ENCODE peak calls at places on chromosomes 7 and 10, in five cellular contexts. P is fibroblast of mammary gland, B is heart left ventricle, S is ovary, A is retinal pigment epithelial cell. X is an unnamed sample.

GRCh38 chr7:82029236-82029635 is 259.4 kb upstream of the HGF start:
- DNase-seq in S (no peak), P (peak), B (no peak), A (no peak), X (no peak)

GRCh38 chr7:126662826-126663225 is 589.9 kb downstream of the GRM8 start:
- DNase-seq in A (no peak), P (no peak), S (no peak), B (no peak), X (no peak)

GRCh38 chr10:111435871-111436270 is 359.0 kb downstream of the ADRA2A start:
- DNase-seq in S (no peak), A (no peak), P (no peak), B (no peak), X (no peak)

GRCh38 chr7:150875791-150876190 is 23.5 kb downstream of the AOC1 start:
- DNase-seq in S (no peak), A (no peak), B (no peak), P (peak), X (peak)

GRCh38 chr7:44733708-44734481 is 14.8 kb upstream of the ZMIZ2 start:
- DNase-seq in A (no peak), P (peak), S (no peak), B (no peak), X (peak)

GRCh38 chr10:80447618-80448190 is 6.4 kb upstream of the TSPAN14 start:
- DNase-seq in P (no peak), S (no peak), B (no peak), A (no peak), X (no peak)

GRCh38 chr10:115936926-115937755 is 335.9 kb downstream of the GFRA1 start:
- DNase-seq in A (no peak), B (no peak), P (peak), S (no peak), X (peak)

GRCh38 chr7:102978280-102978679 is 65.5 kb downstream of the LRRC17 start:
- DNase-seq in B (no peak), S (peak), P (peak), A (no peak), X (peak)

GRCh38 chr10:31999261-31999660 is 57.0 kb downstream of the KIF5B start:
- DNase-seq in S (no peak), A (no peak), B (no peak), P (no peak), X (no peak)

GRCh38 chr7:78993341-78993740 is 460.1 kb downstream of the MAGI2 start:
- DNase-seq in B (no peak), A (no peak), P (no peak), S (no peak), X (no peak)

GRCh38 chr7:3294432-3295100 is 6.5 kb upstream of the SDK1 start:
- DNase-seq in A (no peak), S (no peak), P (no peak), B (no peak), X (peak)

GRCh38 chr10:114996542-114996941 is 58.5 kb downstream of the TRUB1 start:
- DNase-seq in P (peak), S (no peak), B (no peak), A (no peak), X (no peak)

GRCh38 chr10:132506711-132507466 is 30.7 kb upstream of the INPP5A start:
- DNase-seq in B (no peak), S (peak), P (peak), A (no peak), X (no peak)

DNA sequence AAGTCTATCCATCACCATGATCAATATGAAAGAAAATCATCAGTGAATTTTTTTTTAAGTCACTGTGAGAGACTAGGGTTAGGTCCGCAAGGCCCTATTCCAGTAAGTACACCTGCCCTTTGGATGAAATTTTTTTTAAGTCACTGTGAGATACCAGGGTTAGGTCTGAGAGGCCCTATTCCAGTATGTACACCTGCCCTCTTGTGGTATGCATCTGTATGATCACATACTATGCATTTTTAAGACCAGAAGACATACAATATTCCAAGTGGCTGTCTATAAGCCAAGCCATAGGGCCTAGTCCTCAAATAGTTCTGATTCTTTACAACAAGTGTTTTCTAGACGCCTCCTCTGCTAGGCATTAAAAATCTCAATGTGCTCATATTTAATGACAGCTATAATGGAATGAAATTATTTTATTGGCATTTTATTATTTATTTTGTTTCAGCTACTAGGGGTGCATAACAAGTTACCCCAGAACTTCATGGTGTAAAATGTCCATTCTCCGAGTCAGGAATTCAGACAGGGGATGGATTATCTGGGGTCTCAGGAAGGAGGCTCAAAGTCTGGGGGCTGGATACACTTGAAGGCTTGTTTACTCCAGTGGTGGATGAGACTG is 53.1 kb downstream of the TEX36 start:
- DNase-seq in S (no peak), A (no peak), P (peak), B (no peak), X (peak)
- TF ChIP-seq CTCF in S (no peak), A (peak), P (peak), B (no peak), X (peak)

DNA sequence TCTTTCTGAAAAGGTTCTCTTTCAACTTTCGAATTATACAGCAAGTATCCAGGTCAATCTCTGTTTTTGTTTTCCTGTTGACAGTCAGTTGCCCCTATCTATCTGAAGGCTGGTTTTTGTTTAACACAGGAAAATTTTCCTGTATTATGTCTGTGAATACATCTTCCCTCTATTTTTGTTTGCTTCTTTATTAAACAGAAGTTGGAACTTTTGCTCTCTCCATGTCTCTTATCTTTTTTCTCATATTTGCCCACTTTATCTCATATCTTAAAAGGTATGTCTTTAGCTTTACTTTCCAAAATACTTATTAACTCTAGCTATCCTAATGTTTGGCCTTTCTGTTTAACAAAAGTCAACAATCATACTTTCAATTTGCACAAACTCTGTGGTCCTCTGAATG is 95.0 kb downstream of the BRAF start:
- DNase-seq in B (no peak), P (no peak), S (no peak), A (no peak), X (no peak)
- H3K4me3 ChIP-seq in B (no peak), P (no peak), S (no peak), A (no peak), X (no peak)

GRCh38 chr7:134255814-134256213 is 60.9 kb downstream of the SLC35B4 start:
- DNase-seq in P (peak), B (no peak), S (no peak), A (no peak), X (no peak)

DNA sequence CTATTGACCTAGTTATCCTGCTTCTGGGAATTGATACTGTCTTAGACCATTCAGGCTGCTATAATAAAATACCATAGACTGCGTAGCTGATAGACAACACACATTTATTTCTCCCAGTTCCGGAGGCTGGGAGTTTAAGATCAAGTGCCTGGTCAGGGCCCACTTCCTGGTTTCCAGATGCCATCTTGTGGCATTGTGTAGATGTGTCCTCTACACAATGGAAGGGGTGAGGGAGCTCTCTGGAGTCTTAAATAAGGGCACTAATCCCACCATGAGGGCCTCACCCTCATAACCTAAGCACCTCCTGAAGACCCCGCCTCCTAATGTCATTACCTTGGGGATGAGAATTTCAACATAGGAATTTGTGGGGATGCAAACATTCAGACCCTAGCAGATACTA is 62.4 kb downstream of the SLC35B4 start:
- DNase-seq in A (no peak), P (peak), S (no peak), B (no peak), X (peak)
- TF ChIP-seq CTCF in A (no peak), P (peak), S (no peak), B (no peak), X (peak)

GRCh38 chr7:158820656-158821055 is 8.7 kb downstream of the ESYT2 start:
- DNase-seq in P (peak), B (no peak), A (peak), S (no peak), X (peak)

GRCh38 chr7:158816271-158816670 is 13.0 kb downstream of the ESYT2 start:
- DNase-seq in S (no peak), P (no peak), A (no peak), B (peak), X (no peak)

GRCh38 chr7:158819571-158820203 is 9.6 kb downstream of the ESYT2 start:
- DNase-seq in P (peak), A (no peak), B (no peak), S (no peak), X (no peak)

GRCh38 chr7:158816995-158817394 is 12.3 kb downstream of the ESYT2 start:
- DNase-seq in A (no peak), P (no peak), S (no peak), B (no peak), X (peak)

GRCh38 chr7:158818325-158819213 is 10.7 kb downstream of the ESYT2 start:
- DNase-seq in S (peak), P (peak), B (peak), A (peak), X (peak)
- H3K4me3 ChIP-seq in S (peak), P (peak), B (peak), A (peak), X (peak)

DNA sequence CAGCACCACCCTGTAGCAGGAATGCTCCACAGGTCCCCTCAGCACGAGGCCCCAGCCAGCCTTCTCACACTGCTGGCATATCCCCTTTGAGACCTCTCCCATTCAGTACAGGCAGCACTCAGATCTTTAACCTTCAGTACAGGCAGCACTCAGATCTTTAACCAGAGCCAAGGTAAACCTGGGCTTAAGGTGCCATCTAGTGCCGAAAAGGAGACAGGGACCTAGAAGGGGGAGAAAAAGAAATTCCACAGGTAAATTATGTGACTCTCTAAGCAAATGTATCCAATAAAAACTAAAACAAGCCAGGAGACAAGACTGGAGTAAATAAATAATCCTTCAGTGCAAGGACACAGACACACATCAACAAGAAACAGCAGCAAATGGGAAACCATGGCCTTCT is 358.6 kb downstream of the PTPRN2 start:
- DNase-seq in A (no peak), S (no peak), P (no peak), B (no peak), X (no peak)
- TF ChIP-seq CTCF in A (no peak), S (no peak), P (no peak), B (no peak), X (no peak)

GRCh38 chr10:71638577-71639411 is 80.8 kb downstream of the C10orf105 start:
- DNase-seq in A (no peak), S (peak), P (no peak), B (no peak), X (no peak)

GRCh38 chr10:71637305-71637704 is 82.3 kb downstream of the C10orf105 start:
- DNase-seq in A (no peak), P (no peak), S (no peak), B (no peak), X (no peak)

GRCh38 chr10:71636588-71636987 is 83.0 kb downstream of the C10orf105 start:
- DNase-seq in S (no peak), P (no peak), A (no peak), B (no peak), X (no peak)

GRCh38 chr10:71639412-71639719 is 80.2 kb downstream of the C10orf105 start:
- DNase-seq in A (no peak), B (no peak), P (no peak), S (no peak), X (no peak)

GRCh38 chr10:71638087-71638576 is 81.4 kb downstream of the C10orf105 start:
- DNase-seq in S (no peak), B (no peak), P (no peak), A (no peak), X (no peak)
- H3K4me3 ChIP-seq in S (no peak), B (no peak), P (no peak), A (no peak), X (no peak)

GRCh38 chr10:95176101-95176500 is 17.9 kb upstream of the ACSM6 start:
- DNase-seq in B (no peak), P (no peak), S (no peak), A (no peak), X (no peak)
- TF ChIP-seq CTCF in B (no peak), P (no peak), S (no peak), A (no peak), X (peak)

DNA sequence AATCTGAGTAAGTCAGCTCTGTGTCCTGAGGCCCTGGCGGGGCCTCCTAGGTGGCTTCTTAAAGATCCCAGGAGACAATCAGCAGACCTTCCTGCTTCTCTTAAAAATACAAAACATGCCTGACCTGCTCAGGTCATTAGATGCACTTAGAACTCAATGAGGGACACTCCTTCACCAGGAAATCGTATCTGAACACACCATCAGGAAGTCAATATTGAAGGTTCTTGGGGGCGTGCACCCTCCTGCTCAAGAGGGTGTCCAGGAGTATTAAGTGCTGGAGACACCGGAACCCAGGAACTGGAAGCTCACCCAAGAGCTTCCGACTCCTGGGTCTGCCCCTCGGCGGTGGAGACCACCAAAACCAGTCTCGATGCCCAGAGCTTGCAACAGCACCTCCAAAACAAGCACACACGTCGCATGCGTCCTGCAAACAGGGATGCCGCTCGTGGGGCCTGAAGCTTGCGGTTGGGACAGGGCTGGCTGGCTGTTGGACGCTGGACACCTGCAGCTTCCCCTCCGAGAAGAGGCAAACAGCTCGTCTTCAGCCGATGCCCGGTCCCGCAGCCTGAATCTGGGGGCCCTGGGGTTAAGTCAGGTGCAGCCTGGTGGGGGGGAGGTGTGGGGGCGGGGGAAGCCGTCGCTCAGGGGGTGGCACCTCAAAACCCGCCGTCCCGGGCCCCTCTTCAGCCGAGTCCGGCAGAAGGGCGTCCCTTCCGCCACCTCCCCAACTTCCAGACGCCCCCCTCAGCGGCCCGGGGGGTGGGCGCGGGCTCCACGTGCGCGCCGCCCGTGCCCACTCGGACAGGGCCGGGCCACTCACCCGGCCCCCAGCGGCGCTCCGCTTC is 722 bp downstream of the RAPGEF5 start:
- DNase-seq in A (no peak), P (no peak), B (no peak), S (no peak), X (peak)
- H3K4me3 ChIP-seq in A (peak), P (no peak), B (peak), S (peak), X (peak)

DNA sequence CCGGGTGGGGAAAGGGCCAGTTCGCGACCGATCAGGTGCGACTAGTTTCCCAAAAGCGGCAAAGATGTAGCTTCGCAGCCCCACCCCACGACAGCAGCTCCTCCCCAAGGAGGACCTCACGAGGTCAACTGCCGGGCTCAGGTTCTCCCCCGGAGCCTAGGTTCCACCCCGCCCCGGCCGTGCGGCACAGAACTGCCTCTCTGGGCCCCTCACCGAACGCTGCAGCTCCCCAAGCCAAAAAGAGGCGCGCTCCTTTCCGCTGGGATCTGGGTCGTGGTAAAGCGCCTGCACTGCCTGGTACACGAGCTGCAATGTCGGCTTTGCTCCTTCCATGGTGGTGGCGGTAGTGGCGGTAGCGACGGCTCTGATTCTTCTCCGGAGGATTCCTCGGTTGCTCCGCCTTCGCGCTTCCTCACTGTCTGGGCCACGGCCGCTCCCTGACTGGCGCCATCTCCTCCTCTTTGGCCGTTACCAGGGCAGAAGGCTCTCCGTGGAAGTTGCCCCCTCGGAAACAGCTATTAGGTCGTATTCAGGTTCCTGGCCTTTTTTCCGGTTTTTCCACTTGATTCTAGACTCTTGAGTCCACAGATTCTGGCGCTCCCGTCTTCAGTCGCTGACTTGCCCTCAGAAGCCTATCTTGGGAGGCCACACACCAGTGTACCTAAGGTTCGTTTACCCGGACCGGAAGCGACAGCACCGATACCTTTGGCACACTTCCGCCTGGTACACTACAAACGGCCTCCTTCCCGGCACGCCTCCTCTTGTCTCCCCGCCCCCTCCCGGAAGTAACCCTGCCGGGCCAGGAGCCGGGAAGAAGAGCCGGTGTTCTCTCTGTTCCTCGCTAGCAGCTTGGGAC is at the start of gene TNPO3:
- DNase-seq in S (peak), P (peak), B (peak), A (peak), X (peak)
- TF ChIP-seq CTCF in S (no peak), P (no peak), B (no peak), A (no peak), X (no peak)

X was measured in bronchial epithelial cell.